ENCODE peak calls at places on chromosomes 1 and 21, in seven cellular contexts. S, D, W, Y, A, E and B are unnamed samples.

GRCh38 chr1:111503585-111504060 is at the start of the genes ADORA3 and TMIGD3:
- DNase-seq in Y (no peak), S (no peak), A (no peak), E (no peak), W (no peak), D (no peak), B (no peak)

GRCh38 chr1:157287462-157287861 is 149.3 kb upstream of the ETV3 start:
- DNase-seq in Y (no peak), S (no peak), D (no peak), A (no peak), W (no peak), E (no peak), B (no peak)

GRCh38 chr21:16309250-16309971 is 579.6 kb downstream of the USP25 start:
- DNase-seq in Y (no peak), D (no peak), W (no peak), E (no peak), S (no peak), A (peak; percentile 48), B (no peak)

GRCh38 chr1:171506525-171507304 is 21.4 kb downstream of the PRRC2C start:
- DNase-seq in S (no peak), E (no peak), W (no peak), A (peak; percentile 41), D (no peak), Y (no peak), B (no peak)

GRCh38 chr1:234870020-234870378 is 258.6 kb downstream of the TOMM20 start:
- DNase-seq in E (no peak), W (no peak), D (no peak), A (no peak), S (no peak), Y (no peak), B (no peak)

GRCh38 chr1:156226116-156226538 is 13.3 kb downstream of the PMF1 start:
- DNase-seq in E (no peak), D (no peak), W (no peak), A (no peak), S (no peak), Y (no peak), B (no peak)

GRCh38 chr1:112444269-112444668 is 48.3 kb downstream of the CTTNBP2NL start:
- DNase-seq in D (no peak), E (peak; percentile 44), W (no peak), A (no peak), Y (no peak), S (no peak), B (no peak)

GRCh38 chr1:209434066-209434465 is 149.4 kb upstream of the CAMK1G start:
- DNase-seq in E (peak; percentile 72), D (no peak), W (no peak), Y (no peak), A (no peak), S (no peak), B (no peak)

GRCh38 chr1:109627692-109628399 is 8.2 kb downstream of the AMPD2 start:
- DNase-seq in A (no peak), E (no peak), S (no peak), D (no peak), W (no peak), Y (no peak), B (no peak)

GRCh38 chr1:3425486-3426215 is 28.8 kb upstream of the ARHGEF16 start:
- DNase-seq in S (peak; percentile 7), W (no peak), E (no peak), D (no peak), Y (no peak), A (no peak), B (no peak)

GRCh38 chr1:168227620-168228019 is 1.8 kb downstream of the SFT2D2 start:
- DNase-seq in Y (no peak), D (no peak), W (no peak), E (peak; percentile 49), S (no peak), A (no peak), B (no peak)

GRCh38 chr1:94920061-94920460 is 6.8 kb downstream of the CNN3 start:
- DNase-seq in Y (no peak), E (no peak), S (no peak), A (no peak), W (no peak), D (no peak), B (no peak)

DNA sequence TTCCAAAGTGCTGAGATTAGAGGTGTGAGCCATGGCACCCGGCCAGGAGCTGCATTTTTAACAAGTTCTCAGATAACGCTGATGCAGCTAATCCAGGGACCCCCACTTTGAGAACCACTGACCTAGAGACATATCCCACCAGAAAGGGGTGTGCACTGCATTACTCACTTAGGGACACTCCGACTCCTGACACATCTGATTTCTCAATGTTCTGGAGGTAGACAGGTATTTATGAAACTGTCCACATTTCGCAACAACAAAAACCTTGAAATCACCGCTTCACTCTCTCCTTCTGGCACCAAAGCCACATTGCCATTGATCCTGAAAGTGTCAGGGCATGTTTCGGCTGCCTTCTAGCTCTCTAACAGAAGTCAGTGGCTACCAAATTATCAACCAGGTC is 23.2 kb upstream of the CAMTA1 start:
- DNase-seq in A (no peak), W (no peak), S (no peak), E (peak; percentile 48), Y (no peak), D (no peak), B (no peak)
- H3K27ac ChIP-seq in A (no peak overlapping the region), W (no peak overlapping the region), S (no peak overlapping the region), E (no peak overlapping the region), Y (no peak overlapping the region), D (no peak overlapping the region), B (no peak overlapping the region)

GRCh38 chr1:6586404-6586816 is 6.6 kb downstream of the ZBTB48 start:
- DNase-seq in Y (no peak), W (no peak), A (no peak), S (no peak), E (no peak), D (no peak), B (no peak)
- H3K4me1 ChIP-seq in Y (peaks cover 21% of the 10 kb centered on the region), W (peaks cover 49% of the 10 kb centered on the region), A (no peaks in the 10 kb centered on the region), S (peaks cover 74% of the 10 kb centered on the region), E (peaks cover 22% of the 10 kb centered on the region), D (peaks cover 26% of the 10 kb centered on the region), B (peaks cover 10% of the 10 kb centered on the region)

DNA sequence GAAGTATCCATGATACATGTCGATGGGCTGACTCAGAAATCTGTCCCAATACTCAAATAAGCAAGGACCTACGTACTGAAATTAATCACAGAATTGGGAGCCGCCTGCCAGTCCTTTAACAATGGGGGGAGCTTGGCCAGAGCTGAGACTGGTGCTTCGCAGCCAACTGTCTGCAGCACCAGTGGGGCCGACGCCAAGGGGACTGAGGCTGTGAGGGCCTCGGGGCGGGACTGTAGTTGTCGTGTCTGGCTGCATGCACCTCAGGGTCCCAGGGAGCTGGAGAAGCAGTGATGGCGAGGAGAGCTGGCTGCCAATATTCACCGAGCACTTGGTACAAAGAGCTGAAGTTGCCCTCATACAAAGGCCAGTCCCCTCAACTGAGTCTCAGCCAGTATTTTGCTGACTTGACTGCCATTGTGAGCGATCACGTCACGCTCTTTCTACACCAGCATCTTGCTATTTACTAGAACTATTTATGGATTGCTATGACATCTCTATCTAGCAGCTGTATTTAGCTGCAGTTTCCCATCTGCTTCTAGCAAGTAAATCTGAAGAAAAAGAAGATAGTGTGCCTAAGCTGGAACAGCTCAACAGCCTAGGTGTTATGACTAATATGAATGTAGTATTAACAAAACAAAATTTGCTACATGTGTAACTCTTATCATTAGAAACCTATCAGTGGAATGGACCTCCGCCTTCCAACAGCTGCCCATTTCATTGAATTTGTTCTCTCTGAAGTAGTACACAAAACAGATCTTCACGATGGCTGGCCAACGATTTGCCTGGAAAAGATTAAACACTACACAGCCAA is 29.2 kb downstream of the EVI5 start:
- DNase-seq in D (no peak), A (no peak), W (no peak), Y (no peak), E (no peak), S (peak; percentile 76), B (no peak)
- H3K27ac ChIP-seq in D (peak overlapping the region; percentile 58), A (no peak overlapping the region), W (no peak overlapping the region), Y (no peak overlapping the region), E (no peak overlapping the region), S (peak overlapping the region; percentile 80), B (no peak overlapping the region)

GRCh38 chr1:184296466-184297243 is 90.2 kb upstream of the C1orf21 start:
- DNase-seq in S (peak; percentile 75), A (no peak), Y (peak; percentile 79), D (peak; percentile 66), E (no peak), W (peak; percentile 94), B (no peak)
- H3K4me1 ChIP-seq in S (peaks cover 41% of the 10 kb centered on the region), A (no peaks in the 10 kb centered on the region), Y (no peaks in the 10 kb centered on the region), D (peaks cover 14% of the 10 kb centered on the region), E (peaks cover 4% of the 10 kb centered on the region), W (peaks cover 43% of the 10 kb centered on the region), B (no peaks in the 10 kb centered on the region)

DNA sequence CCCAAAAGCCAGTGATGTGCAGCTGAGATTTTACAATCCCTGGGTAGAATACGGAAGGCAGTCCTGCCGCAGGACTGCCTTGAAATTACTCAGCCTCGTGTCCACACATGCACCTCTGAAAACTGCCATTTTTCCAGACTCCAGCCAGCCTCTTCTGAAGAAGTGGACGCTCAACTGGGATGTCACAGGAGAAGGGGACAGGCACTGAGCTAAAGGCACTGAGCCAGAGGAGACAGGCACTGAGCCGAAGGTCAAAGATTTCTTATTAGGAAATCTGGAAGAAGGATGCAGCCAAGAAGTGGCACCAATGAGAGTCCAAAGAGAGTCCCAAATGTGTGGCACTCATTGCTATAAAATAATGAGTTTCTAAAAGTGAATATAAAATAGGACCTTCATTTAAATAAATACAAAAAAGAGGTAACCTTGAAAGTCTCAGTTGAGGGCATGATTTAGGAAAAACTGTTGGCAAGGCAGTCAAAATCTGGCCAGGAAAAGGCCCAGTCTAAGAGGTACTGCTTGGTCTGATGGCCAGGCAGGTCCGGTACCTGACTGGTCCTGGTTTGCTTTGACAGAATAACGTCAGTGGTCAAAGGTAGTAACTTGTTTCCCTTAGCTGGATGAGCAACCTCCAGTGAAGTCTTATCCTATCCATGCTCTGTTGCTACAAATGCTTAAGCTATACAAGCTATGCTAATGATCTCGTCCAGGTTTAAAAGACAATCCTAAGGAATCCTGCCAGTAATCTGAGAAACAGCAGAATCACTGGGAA is 85.2 kb downstream of the PGBD5 start:
- DNase-seq in A (no peak), E (no peak), D (no peak), S (peak; percentile 61), Y (no peak), W (no peak), B (no peak)
- H3K27ac ChIP-seq in A (no peak overlapping the region), E (no peak overlapping the region), D (no peak overlapping the region), S (no peak overlapping the region), Y (no peak overlapping the region), W (no peak overlapping the region), B (no peak overlapping the region)

GRCh38 chr1:118947003-118947765 is 41.0 kb downstream of the TBX15 start:
- DNase-seq in W (no peak), S (no peak), E (no peak), D (no peak), Y (no peak), A (no peak), B (no peak)
- H3K4me1 ChIP-seq in W (no peaks in the 10 kb centered on the region), S (peaks cover 7% of the 10 kb centered on the region), E (peaks cover 27% of the 10 kb centered on the region), D (no peaks in the 10 kb centered on the region), Y (no peaks in the 10 kb centered on the region), A (no peaks in the 10 kb centered on the region), B (no peaks in the 10 kb centered on the region)

GRCh38 chr1:225440380-225440957 is 12.6 kb upstream of the LBR start:
- DNase-seq in D (no peak), S (no peak), E (no peak), W (peak; percentile 68), Y (no peak), A (no peak), B (no peak)
- H3K27ac ChIP-seq in D (peak overlapping the region; percentile 36), S (no peak overlapping the region), E (no peak overlapping the region), W (peak overlapping the region; percentile 20), Y (peak overlapping the region; percentile 87), A (no peak overlapping the region), B (no peak overlapping the region)

GRCh38 chr1:32180186-32181060 is 948 bp downstream of the TXLNA start:
- DNase-seq in Y (peak; percentile 66), W (peak; percentile 63), S (peak; percentile 63), E (peak; percentile 33), D (peak; percentile 84), A (peak; percentile 70), B (no peak)
- H3K4me1 ChIP-seq in Y (peaks cover 38% of the 10 kb centered on the region), W (peaks cover 53% of the 10 kb centered on the region), S (peaks cover 61% of the 10 kb centered on the region), E (peaks cover 18% of the 10 kb centered on the region), D (peaks cover 45% of the 10 kb centered on the region), A (peaks cover 30% of the 10 kb centered on the region), B (peaks cover 17% of the 10 kb centered on the region)

GRCh38 chr1:61278966-61279365 is 196.6 kb downstream of the NFIA start:
- DNase-seq in W (no peak), S (no peak), A (no peak), Y (no peak), D (no peak), E (no peak), B (no peak)
- H3K27ac ChIP-seq in W (no peak overlapping the region), S (peak overlapping the region; percentile 29), A (no peak overlapping the region), Y (no peak overlapping the region), D (no peak overlapping the region), E (no peak overlapping the region), B (no peak overlapping the region)